ENCODE peak calls at places on chromosomes 11 and 22, in seven cellular contexts. L is PC-3, J is GM12865, K is pancreas, A is fibroblast of lung, C is fibroblast of the aortic adventitia, F is astrocyte of the cerebellum. Y is an unnamed sample.

GRCh38 chr22:24423519-24424000 is 3.8 kb upstream of the ADORA2A start:
- DNase-seq in L (peak; percentile 34), J (peak; percentile 70), K (no peak), A (no peak), C (peak; percentile 14), F (no peak), Y (no peak)

GRCh38 chr22:33105501-33105911 is 47.3 kb upstream of the SYN3 start:
- DNase-seq in L (no peak), J (no peak), K (no peak), A (peak; percentile 3), C (peak; percentile 4), F (no peak), Y (no peak)

GRCh38 chr11:6202036-6202435 is 3.0 kb downstream of the OR52W1 start:
- DNase-seq in L (no peak), J (no peak), K (no peak), A (no peak), C (peak; percentile 30), F (peak; percentile 27), Y (no peak)

GRCh38 chr11:106761240-106761639 is 257.0 kb downstream of the GUCY1A2 start:
- DNase-seq in L (no peak), J (no peak), K (no peak), A (no peak), C (no peak), F (no peak), Y (no peak)

GRCh38 chr11:95641506-95641905 is 148.1 kb downstream of the FAM76B start:
- DNase-seq in L (no peak), J (peak; percentile 81), K (no peak), A (no peak), C (peak; percentile 23), F (no peak), Y (no peak)

GRCh38 chr22:41217553-41218157 is 12.5 kb downstream of the L3MBTL2 start:
- DNase-seq in L (no peak), J (peak; percentile 68), K (no peak), A (peak; percentile 96), C (peak; percentile 93), F (no peak), Y (no peak)

GRCh38 chr22:31250740-31251330 is 38.7 kb downstream of the LIMK2 start:
- DNase-seq in L (no peak), J (no peak), K (no peak), A (no peak), C (no peak), F (no peak), Y (no peak)

GRCh38 chr22:36003972-36004674 is 24.5 kb downstream of the RBFOX2 start:
- DNase-seq in L (no peak), J (no peak), K (no peak), A (no peak), C (no peak), F (no peak), Y (no peak)

GRCh38 chr11:10326080-10326964 is 21.4 kb downstream of the ADM start:
- DNase-seq in L (peak; percentile 31), J (no peak), K (peak; percentile 77), A (peak; percentile 88), C (peak; percentile 90), F (no peak), Y (no peak)

GRCh38 chr11:77515483-77515882 is 41.6 kb upstream of the PAK1 start:
- DNase-seq in L (peak; percentile 98), J (no peak), K (no peak), A (no peak), C (no peak), F (no peak), Y (no peak)

GRCh38 chr22:20520093-20520511 is 12.7 kb downstream of the MED15 start:
- DNase-seq in L (no peak), J (no peak), K (no peak), A (peak; percentile 33), C (no peak), F (no peak), Y (no peak)

GRCh38 chr22:35761037-35761436 is 43.4 kb downstream of the APOL5 start:
- DNase-seq in L (peak; percentile 9), J (peak; percentile 21), K (no peak), A (peak; percentile 45), C (peak; percentile 35), F (no peak), Y (no peak)

GRCh38 chr11:63663809-63664208 is 7.4 kb downstream of the ATL3 start:
- DNase-seq in L (peak; percentile 86), J (no peak), K (no peak), A (peak; percentile 63), C (peak; percentile 78), F (no peak), Y (no peak)

GRCh38 chr11:57312511-57313021 is 12.2 kb downstream of the TNKS1BP1 start:
- DNase-seq in L (peak; percentile 15), J (no peak), K (peak; percentile 78), A (no peak), C (no peak), F (no peak), Y (no peak)

GRCh38 chr22:24494535-24495364 is at the start of gene UPB1:
- DNase-seq in L (no peak), J (no peak), K (peak; percentile 73), A (no peak), C (no peak), F (no peak), Y (no peak)

GRCh38 chr11:10550503-10550902 is 9.5 kb upstream of the RNF141 start:
- DNase-seq in L (peak; percentile 73), J (no peak), K (no peak), A (peak; percentile 65), C (peak; percentile 48), F (no peak), Y (no peak)

GRCh38 chr22:42914511-42915076 is 57.5 kb upstream of the ARFGAP3 start:
- DNase-seq in L (no peak), J (no peak), K (no peak), A (no peak), C (no peak), F (no peak), Y (no peak)

DNA sequence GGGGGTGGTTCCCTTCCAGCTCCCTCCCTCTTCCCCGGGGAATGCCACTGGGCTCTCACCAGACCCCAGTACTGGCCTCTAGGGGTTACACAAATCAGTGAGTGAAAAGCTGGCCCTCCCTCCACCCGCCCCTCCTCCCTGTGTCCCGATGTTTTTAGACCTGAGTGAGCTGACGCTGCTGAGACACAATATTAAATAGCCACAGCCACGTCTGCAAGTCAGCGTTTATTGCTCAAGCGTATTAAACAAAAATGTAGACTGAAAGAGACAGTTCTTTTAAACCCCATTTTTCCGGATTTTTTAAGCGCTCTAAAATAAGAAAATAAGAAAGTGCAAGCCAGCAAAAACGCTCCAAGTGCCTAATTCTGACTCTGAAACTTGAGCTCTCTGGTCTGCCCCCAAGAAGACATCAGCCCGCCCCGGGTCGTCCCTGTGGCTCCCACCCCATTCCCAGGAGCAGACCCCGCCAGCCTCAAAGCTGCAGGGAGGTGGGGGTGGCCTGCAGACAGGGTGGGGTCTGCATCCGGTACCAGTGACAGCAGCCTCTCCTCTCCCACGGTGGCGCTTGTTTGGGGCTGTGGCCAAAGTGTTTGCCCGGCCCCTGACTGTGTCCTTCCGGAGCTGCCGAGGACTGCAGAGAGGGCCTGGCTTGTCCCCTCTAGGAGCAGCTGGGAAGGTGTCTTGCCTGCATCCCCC is 1.2 kb upstream of the TTLL8 start:
- DNase-seq in L (no peak), J (no peak), K (no peak), A (peak; percentile 58), C (peak; percentile 43), F (no peak), Y (no peak)
- H3K4me3 ChIP-seq in L (no peak overlapping the region), J (no peak overlapping the region), K (no peak overlapping the region), A (no peak overlapping the region), C (no peak overlapping the region), F (no peak overlapping the region), Y (no peak overlapping the region)

GRCh38 chr22:38097557-38098409 is 12.7 kb downstream of the BAIAP2L2 start:
- DNase-seq in L (no peak), J (peak; percentile 20), K (peak; percentile 36), A (peak; percentile 29), C (peak; percentile 15), F (no peak), Y (no peak)
- TF ChIP-seq CTCF in L (no peak), J (peak; percentile 23), K (no peak), A (peak; percentile 6), C (peak; percentile 48), F (peak; percentile 52), Y (peak; percentile 66)

DNA sequence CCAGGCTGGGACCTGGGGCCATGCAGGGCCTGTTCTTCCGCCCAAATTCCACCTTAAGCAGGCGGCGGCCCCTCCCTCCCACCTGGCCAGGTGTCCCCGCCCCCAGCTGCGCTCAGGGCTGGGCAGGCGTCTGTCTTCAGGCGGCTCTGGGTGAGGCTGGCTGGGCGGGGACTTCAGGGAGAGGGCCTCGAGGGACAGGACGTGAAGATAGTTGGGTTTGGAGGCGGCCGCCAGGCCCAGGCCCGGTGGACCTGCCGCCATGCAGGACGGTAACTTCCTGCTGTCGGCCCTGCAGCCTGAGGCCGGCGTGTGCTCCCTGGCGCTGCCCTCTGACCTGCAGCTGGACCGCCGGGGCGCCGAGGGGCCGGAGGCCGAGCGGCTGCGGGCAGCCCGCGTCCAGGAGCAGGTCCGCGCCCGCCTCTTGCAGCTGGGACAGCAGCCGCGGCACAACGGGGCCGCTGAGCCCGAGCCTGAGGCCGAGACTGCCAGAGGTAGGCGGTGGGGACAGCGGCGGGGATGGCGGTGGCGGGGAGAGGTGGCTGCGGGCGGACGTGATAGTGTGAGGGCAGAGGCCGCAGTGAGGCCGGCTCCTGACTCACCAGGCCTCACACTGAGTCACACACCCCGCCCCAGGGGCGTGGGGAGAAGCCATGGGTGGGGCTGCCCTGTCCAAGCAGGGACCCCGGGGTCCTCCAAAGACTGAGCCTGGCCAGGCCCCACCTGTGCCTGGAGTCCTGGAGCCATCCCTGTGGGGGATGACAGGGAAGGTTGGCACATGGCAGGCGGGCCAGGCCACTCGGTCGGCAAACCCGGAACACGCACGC is at the start of gene PKP3:
- DNase-seq in L (peak; percentile 93), J (no peak), K (peak; percentile 96), A (peak; percentile 66), C (peak; percentile 41), F (no peak), Y (no peak)
- H3K4me3 ChIP-seq in L (peak within 1 kb of the TSS; percentile 90), J (no peak within 1 kb of the TSS), K (peak within 1 kb of the TSS; percentile 61), A (no peak within 1 kb of the TSS), C (no peak within 1 kb of the TSS), F (no peak within 1 kb of the TSS), Y (no peak within 1 kb of the TSS)

GRCh38 chr22:37887610-37888378 is 18.3 kb upstream of the MICALL1 start:
- DNase-seq in L (peak; percentile 70), J (no peak), K (no peak), A (peak; percentile 93), C (peak; percentile 92), F (peak; percentile 77), Y (no peak)
- TF ChIP-seq CTCF in L (peak; percentile 57), J (no peak), K (no peak), A (peak; percentile 67), C (peak; percentile 76), F (peak; percentile 84), Y (peak; percentile 68)

GRCh38 chr11:87369888-87370287 is 332.2 kb downstream of the TMEM135 start:
- DNase-seq in L (no peak), J (no peak), K (no peak), A (no peak), C (no peak), F (no peak), Y (no peak)
- H3K4me3 ChIP-seq in L (no peak overlapping the region), J (no peak overlapping the region), K (no peak overlapping the region), A (no peak overlapping the region), C (no peak overlapping the region), F (no peak overlapping the region), Y (no peak overlapping the region)

DNA sequence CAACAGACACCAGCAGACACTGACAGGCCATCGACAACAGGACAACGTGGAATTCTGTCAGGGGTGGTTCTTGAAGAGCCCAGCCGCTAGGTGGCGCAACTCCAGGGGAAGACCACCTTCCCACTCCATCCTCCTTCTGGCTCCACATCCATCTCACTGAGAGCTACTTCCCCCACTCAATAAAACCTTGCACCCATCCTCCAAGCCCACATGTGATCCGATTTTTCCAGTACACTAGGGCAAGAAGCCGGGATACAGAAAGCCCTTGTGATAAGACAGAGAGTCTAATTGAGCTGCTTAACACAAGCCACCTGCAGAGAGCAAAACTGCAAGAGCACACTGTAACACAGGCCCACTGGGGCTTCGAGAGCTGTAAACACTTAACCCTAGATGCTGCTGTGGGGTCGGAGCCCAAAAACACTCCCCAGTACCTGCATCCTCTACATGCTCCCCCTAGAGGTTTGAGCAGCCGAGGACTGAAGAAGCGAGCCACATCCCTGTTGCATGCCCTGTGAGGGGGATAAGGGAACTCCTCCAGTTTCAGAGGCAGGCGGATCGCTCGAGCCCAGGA is 11.5 kb upstream of the RAB39A start:
- DNase-seq in L (peak; percentile 57), J (peak; percentile 48), K (no peak), A (peak; percentile 14), C (peak; percentile 12), F (no peak), Y (no peak)
- TF ChIP-seq CTCF in L (peak; percentile 94), J (peak; percentile 73), K (peak; percentile 39), A (peak; percentile 18), C (peak; percentile 53), F (no peak), Y (no peak)

Y was measured in retinal pigment epithelial cell.